ENCODE peak calls at places on chromosomes 13 and 19, in eight cellular contexts. Q is T-helper 2 cell, U is OCI-LY7, C is Daoy, T is fibroblast of pulmonary artery, L is NCI-H1092, M is colonic mucosa, F is breast epithelium. H is an unnamed sample.

GRCh38 chr19:45496349-45496953 is 396 bp downstream of the RTN2 start:
- DNase-seq in Q (no peak), U (no peak), C (peak), T (no peak), L (no peak), M (peak), F (no peak), H (no peak)

GRCh38 chr13:75797256-75797655 is 161.1 kb downstream of the LMO7 start:
- DNase-seq in Q (no peak), U (no peak), C (no peak), T (no peak), L (no peak), M (no peak), F (no peak), H (no peak)

GRCh38 chr19:30168760-30169159 is 203.4 kb upstream of the ZNF536 start:
- DNase-seq in Q (no peak), U (no peak), C (no peak), T (no peak), L (no peak), M (no peak), F (no peak), H (no peak)

GRCh38 chr13:72620874-72621273 is 106.6 kb downstream of the MZT1 start:
- DNase-seq in Q (no peak), U (no peak), C (no peak), T (no peak), L (no peak), M (no peak), F (no peak), H (no peak)

GRCh38 chr13:114092468-114092867 is 40.0 kb downstream of the RASA3 start:
- DNase-seq in Q (no peak), U (no peak), C (no peak), T (no peak), L (no peak), M (no peak), F (no peak), H (no peak)

GRCh38 chr13:96540656-96541055 is 450.7 kb downstream of the HS6ST3 start:
- DNase-seq in Q (no peak), U (no peak), C (no peak), T (no peak), L (no peak), M (no peak), F (no peak), H (no peak)

GRCh38 chr13:33723772-33724435 is 94.0 kb upstream of the RFC3 start:
- DNase-seq in Q (peak), U (peak), C (peak), T (peak), L (peak), M (peak), F (peak), H (peak)

GRCh38 chr13:102847272-102848234 is 1.7 kb downstream of the ERCC5 start:
- DNase-seq in Q (no peak), U (peak), C (no peak), T (peak), L (peak), M (no peak), F (no peak), H (no peak)

GRCh38 chr13:110306960-110307696 is at the start of the genes COL4A1 and COL4A2:
- DNase-seq in Q (no peak), U (no peak), C (peak), T (peak), L (no peak), M (peak), F (peak), H (peak)

GRCh38 chr13:42892760-42893159 is 99.3 kb downstream of the EPSTI1 start:
- DNase-seq in Q (no peak), U (no peak), C (no peak), T (peak), L (no peak), M (no peak), F (no peak), H (no peak)